ENCODE peak calls at places on chromosomes 11 and 22, in four cellular contexts. Q, Z, W and E are unnamed samples.

GRCh38 chr22:46605117-46605516 is 15.1 kb upstream of the GRAMD4 start:
- DNase-seq in W (no peak), Z (no peak), Q (no peak), E (no peak)

GRCh38 chr22:29093501-29093921 is 20.7 kb downstream of the KREMEN1 start:
- DNase-seq in W (no peak), Z (no peak), Q (no peak), E (no peak)

GRCh38 chr11:124898711-124899110 is 1.0 kb upstream of the ROBO4 start:
- DNase-seq in Z (no peak), Q (no peak), W (no peak), E (no peak)

GRCh38 chr22:46465348-46465725 is 72.1 kb downstream of the CELSR1 start:
- DNase-seq in W (no peak), Z (no peak), Q (no peak), E (no peak)

GRCh38 chr11:106305458-106305857 is 228.0 kb downstream of the AASDHPPT start:
- DNase-seq in Q (no peak), Z (no peak), W (no peak), E (no peak)

GRCh38 chr11:61482513-61482912 is 26.0 kb upstream of the LRRC10B start:
- DNase-seq in Z (no peak), Q (no peak), W (no peak), E (peak; percentile 29)

GRCh38 chr11:36478700-36479329 is 31.3 kb downstream of the TRAF6 start:
- DNase-seq in Z (peak; percentile 30), W (no peak), Q (peak; percentile 30), E (peak; percentile 31)

GRCh38 chr22:39236321-39237275 is 8.2 kb downstream of the PDGFB start:
- DNase-seq in Q (peak; percentile 45), Z (peak; percentile 95), W (no peak), E (peak; percentile 90)

GRCh38 chr11:72577271-72577681 is 96.9 kb downstream of the PDE2A start:
- DNase-seq in W (no peak), Z (no peak), Q (peak; percentile 4), E (no peak)

GRCh38 chr11:132632641-132633124 is 899.6 kb downstream of the OPCML start:
- DNase-seq in W (peak; percentile 17), Q (no peak), Z (no peak), E (peak; percentile 2)

GRCh38 chr11:84828616-84829015 is 798.5 kb downstream of the DLG2 start:
- DNase-seq in Z (no peak), Q (no peak), W (no peak), E (no peak)

GRCh38 chr11:92268546-92268945 is 43.9 kb downstream of the FAT3 start:
- DNase-seq in Z (no peak), Q (no peak), W (no peak), E (no peak)

GRCh38 chr22:49959782-49960158 is 802 bp upstream of the PIM3 start:
- DNase-seq in W (no peak), Z (no peak), Q (peak; percentile 73), E (peak; percentile 42)

GRCh38 chr22:50308597-50308935 is 1.1 kb upstream of the PLXNB2 start:
- DNase-seq in W (peak; percentile 95), Q (peak; percentile 78), Z (no peak), E (no peak)

GRCh38 chr11:70483077-70483861 is 84.9 kb downstream of the CTTN start:
- DNase-seq in W (no peak), Q (peak; percentile 28), Z (no peak), E (peak; percentile 63)

GRCh38 chr22:27317156-27317555 is 484.4 kb downstream of the MN1 start:
- DNase-seq in Z (no peak), Q (peak; percentile 25), W (no peak), E (no peak)

GRCh38 chr22:45428391-45429385 is 15.2 kb downstream of the RIBC2 start:
- DNase-seq in Z (no peak), W (no peak), Q (no peak), E (no peak)

GRCh38 chr11:17986007-17986710 is 26.7 kb downstream of the SERGEF start:
- DNase-seq in Z (no peak), W (no peak), Q (no peak), E (no peak)

GRCh38 chr11:47394322-47395224 is 13.8 kb upstream of the SLC39A13 start:
- DNase-seq in Z (peak; percentile 43), Q (peak; percentile 60), W (no peak), E (peak; percentile 88)

GRCh38 chr22:33405194-33405593 is 347.0 kb upstream of the SYN3 start:
- DNase-seq in Q (no peak), Z (no peak), W (no peak), E (no peak)

GRCh38 chr22:39254789-39255298 is 10.1 kb upstream of the PDGFB start:
- DNase-seq in W (no peak), Z (peak; percentile 71), Q (no peak), E (peak; percentile 89)

GRCh38 chr11:20621679-20622078 is 22.3 kb downstream of the SLC6A5 start:
- DNase-seq in W (no peak), Z (no peak), Q (no peak), E (no peak)

GRCh38 chr11:41499429-41499828 is 40.0 kb upstream of the LRRC4C start:
- DNase-seq in W (no peak), Q (no peak), Z (no peak), E (no peak)

GRCh38 chr11:11895672-11896071 is 53.9 kb downstream of the USP47 start:
- DNase-seq in Q (no peak), W (no peak), Z (no peak), E (no peak)

GRCh38 chr11:113176971-113177370 is 137.4 kb upstream of the TTC12 start:
- DNase-seq in W (no peak), Z (no peak), Q (no peak), E (no peak)

GRCh38 chr11:128550261-128550821 is 37.0 kb downstream of the ETS1 start:
- DNase-seq in W (peak; percentile 68), Q (no peak), Z (no peak), E (no peak)

GRCh38 chr11:18986744-18987143 is 47.5 kb upstream of the MRGPRX1 start:
- DNase-seq in W (no peak), Z (no peak), Q (no peak), E (no peak)

GRCh38 chr11:111565111-111565720 is 24.7 kb downstream of the LAYN start:
- DNase-seq in Q (peak; percentile 68), W (no peak), Z (peak; percentile 76), E (peak; percentile 72)

GRCh38 chr11:87127131-87127530 is 89.4 kb downstream of the TMEM135 start:
- DNase-seq in Q (no peak), W (no peak), Z (no peak), E (no peak)

GRCh38 chr11:10485646-10486045 is 30.6 kb downstream of the AMPD3 start:
- DNase-seq in Z (no peak), W (no peak), Q (no peak), E (no peak)

GRCh38 chr11:69066122-69067112 is 17.7 kb downstream of the TPCN2 start:
- DNase-seq in W (no peak), Q (no peak), Z (no peak), E (no peak)

DNA sequence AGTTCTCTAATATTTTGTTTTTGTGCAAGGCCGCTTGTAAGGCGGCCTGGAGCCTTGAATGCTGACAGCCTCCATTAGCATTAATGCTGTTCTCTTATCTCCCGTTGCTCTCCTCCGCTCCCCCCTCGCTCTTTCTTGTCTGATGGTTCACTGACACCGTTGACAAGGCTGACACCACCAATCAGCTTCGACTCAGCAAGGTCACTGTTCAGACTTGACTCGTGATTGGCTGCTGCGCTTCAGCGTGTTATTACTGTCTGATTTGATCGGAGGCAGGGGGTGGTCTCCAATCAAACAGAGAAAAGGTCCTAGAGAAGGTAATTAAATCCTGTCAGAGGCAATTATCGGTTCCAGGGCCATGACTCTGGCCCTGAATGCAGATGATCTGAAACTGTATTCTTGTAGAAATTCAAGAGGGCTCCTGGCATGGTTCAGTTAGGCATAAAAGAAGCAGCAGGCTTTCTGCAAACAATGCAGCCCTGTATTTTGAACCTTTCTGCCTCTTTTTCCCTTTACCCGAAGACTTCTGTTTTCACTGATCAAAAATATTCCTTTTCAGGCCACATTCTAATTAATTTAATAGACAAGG is 49.3 kb upstream of the MPPED2 start:
- DNase-seq in Z (no peak), W (no peak), Q (no peak), E (no peak)
- H3K4me3 ChIP-seq in Z (no peak overlapping the region), W (peak overlapping the region; percentile 6), Q (no peak overlapping the region), E (no peak overlapping the region)

GRCh38 chr22:37696657-37697539 is at the start of gene TRIOBP:
- DNase-seq in W (peak; percentile 98), Z (peak; percentile 95), Q (peak; percentile 95), E (peak; percentile 85)
- H3K4me3 ChIP-seq in W (peak within 1 kb of the TSS; percentile 35), Z (peak within 1 kb of the TSS; percentile 9), Q (no peak within 1 kb of the TSS), E (peak within 1 kb of the TSS; percentile 22)

DNA sequence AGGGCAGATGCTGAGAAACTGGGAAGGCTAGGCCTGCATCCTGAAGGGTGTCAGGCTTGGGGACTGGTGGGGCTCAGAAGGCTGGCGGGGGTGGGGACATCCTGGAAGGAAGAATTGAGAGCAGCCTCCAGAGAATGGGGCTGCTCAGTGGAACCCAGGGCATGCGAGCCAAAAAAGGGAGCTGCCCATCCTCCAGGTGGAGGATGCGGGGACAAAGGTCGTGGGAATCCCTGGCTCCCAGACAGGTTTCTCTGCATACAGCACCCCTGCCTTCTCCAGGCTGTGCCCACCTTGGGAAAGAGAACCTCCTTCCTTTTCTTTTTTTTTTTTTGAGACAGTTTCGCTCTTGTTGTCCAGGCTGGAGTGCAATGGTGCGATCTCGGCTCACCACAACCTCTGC is 40.9 kb upstream of the ARFGAP3 start:
- DNase-seq in W (no peak), Z (no peak), Q (no peak), E (no peak)
- H3K4me3 ChIP-seq in W (no peak overlapping the region), Z (no peak overlapping the region), Q (no peak overlapping the region), E (no peak overlapping the region)

GRCh38 chr11:110152199-110152598 is 59.0 kb downstream of the ZC3H12C start:
- DNase-seq in W (no peak), Q (no peak), Z (no peak), E (no peak)

GRCh38 chr11:110148775-110149744 is 55.9 kb downstream of the ZC3H12C start:
- DNase-seq in Z (no peak), W (no peak), Q (no peak), E (peak; percentile 9)

GRCh38 chr11:110153474-110153873 is 60.3 kb downstream of the ZC3H12C start:
- DNase-seq in W (no peak), Q (no peak), Z (no peak), E (no peak)

DNA sequence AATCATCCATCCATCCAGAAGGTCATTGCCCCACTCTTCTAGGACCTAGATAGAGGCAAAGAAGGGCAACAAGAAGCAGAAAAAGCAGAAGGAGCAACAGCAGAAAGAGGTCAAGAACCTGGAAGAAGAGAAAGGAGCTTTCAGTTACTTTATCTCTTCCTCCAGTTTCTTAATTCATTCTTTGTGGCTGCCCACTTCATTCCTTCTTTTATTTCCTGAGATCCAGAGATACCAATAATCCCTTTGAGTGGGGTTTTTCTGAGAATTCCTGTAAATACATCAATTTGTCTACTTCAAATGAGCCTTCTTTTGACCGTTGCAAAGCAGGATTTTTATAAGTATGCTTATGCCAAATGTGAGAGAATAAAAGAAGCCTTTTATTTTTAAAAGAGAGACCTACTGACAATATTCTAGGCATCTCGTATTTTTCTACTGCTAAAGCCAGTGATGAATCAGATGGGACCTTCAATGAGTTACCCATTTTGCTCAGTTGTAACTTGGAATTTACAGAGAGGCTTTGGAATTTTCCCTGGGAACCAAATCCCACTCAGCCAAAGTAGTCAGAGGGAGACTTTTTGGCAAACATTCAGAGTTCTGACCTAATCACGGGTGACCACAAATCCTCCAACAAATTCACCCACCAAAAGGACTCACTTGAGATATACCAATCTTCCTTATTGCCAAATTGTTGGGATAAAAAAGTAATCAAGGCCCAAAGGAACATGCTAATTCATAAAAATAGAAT is 54.9 kb downstream of the ZC3H12C start:
- DNase-seq in Z (no peak), Q (no peak), W (no peak), E (no peak)
- H3K4me3 ChIP-seq in Z (no peak overlapping the region), Q (no peak overlapping the region), W (no peak overlapping the region), E (no peak overlapping the region)